ENCODE peak calls at places on chromosomes 16 and 17, in ten cellular contexts. X, D, S, G, J, I, P, N, E and F are unnamed samples.

GRCh38 chr16:50419116-50419515 is 50.3 kb upstream of the BRD7 start:
- DNase-seq in X (no peak), D (no peak), S (no peak), G (no peak), J (no peak), I (no peak), P (no peak), N (no peak), E (no peak), F (no peak)

GRCh38 chr16:58024673-58025350 is 742 bp upstream of the MMP15 start:
- DNase-seq in X (peak; percentile 7), D (no peak), S (peak; percentile 49), G (peak; percentile 25), J (peak; percentile 70), I (peak; percentile 21), P (no peak), N (peak; percentile 79), E (peak; percentile 56), F (no peak)

GRCh38 chr17:82330322-82331239 is 3.0 kb downstream of the SECTM1 start:
- DNase-seq in X (peak; percentile 75), D (no peak), S (peak; percentile 99), G (peak; percentile 45), J (no peak), I (peak; percentile 45), P (peak; percentile 69), N (no peak), E (no peak), F (peak; percentile 63)

GRCh38 chr16:49093939-49094338 is 187.7 kb downstream of the CBLN1 start:
- DNase-seq in X (no peak), D (no peak), S (no peak), G (no peak), J (peak; percentile 8), I (no peak), P (no peak), N (no peak), E (no peak), F (no peak)

GRCh38 chr16:58170223-58170622 is 27.7 kb downstream of the CSNK2A2 start:
- DNase-seq in X (no peak), D (no peak), S (no peak), G (no peak), J (no peak), I (no peak), P (no peak), N (no peak), E (no peak), F (no peak)

GRCh38 chr16:85750021-85750826 is 672 bp downstream of the C16orf74 start:
- DNase-seq in X (peak; percentile 74), D (no peak), S (peak; percentile 76), G (no peak), J (peak; percentile 59), I (peak; percentile 52), P (peak; percentile 72), N (no peak), E (no peak), F (peak; percentile 42)

GRCh38 chr17:12545877-12546513 is 119.7 kb upstream of the MYOCD start:
- DNase-seq in X (peak; percentile 66), D (peak; percentile 51), S (peak; percentile 45), G (peak; percentile 75), J (peak; percentile 68), I (peak; percentile 72), P (peak; percentile 80), N (no peak), E (peak; percentile 38), F (peak; percentile 50)

GRCh38 chr17:322006-322780 is 30.4 kb downstream of the RPH3AL start:
- DNase-seq in X (no peak), D (no peak), S (no peak), G (no peak), J (no peak), I (no peak), P (peak; percentile 32), N (no peak), E (no peak), F (no peak)

GRCh38 chr17:19538095-19539039 is 4.7 kb downstream of the SLC47A1 start:
- DNase-seq in X (no peak), D (no peak), S (no peak), G (no peak), J (no peak), I (no peak), P (peak; percentile 49), N (no peak), E (no peak), F (peak; percentile 22)

GRCh38 chr17:2309338-2310143 is 5.8 kb downstream of the SRR start:
- DNase-seq in X (peak; percentile 46), D (no peak), S (no peak), G (no peak), J (no peak), I (peak; percentile 8), P (no peak), N (no peak), E (no peak), F (no peak)

GRCh38 chr16:1788708-1789100 is 4.8 kb downstream of the IGFALS start:
- DNase-seq in X (no peak), D (no peak), S (no peak), G (no peak), J (no peak), I (no peak), P (no peak), N (no peak), E (no peak), F (no peak)

GRCh38 chr16:20952144-20952797 is 51.7 kb downstream of the LYRM1 start:
- DNase-seq in X (no peak), D (no peak), S (no peak), G (no peak), J (no peak), I (no peak), P (no peak), N (peak; percentile 93), E (peak; percentile 26), F (no peak)

GRCh38 chr17:59496178-59496577 is 69.2 kb upstream of the DHX40 start:
- DNase-seq in X (no peak), D (no peak), S (no peak), G (no peak), J (no peak), I (no peak), P (no peak), N (no peak), E (no peak), F (no peak)

GRCh38 chr16:717651-718245 is 2.8 kb downstream of the METRN start:
- DNase-seq in X (no peak), D (no peak), S (no peak), G (no peak), J (peak; percentile 39), I (no peak), P (peak; percentile 44), N (no peak), E (no peak), F (no peak)

GRCh38 chr17:6474906-6475305 is 30.7 kb downstream of the PIMREG start:
- DNase-seq in X (no peak), D (no peak), S (no peak), G (no peak), J (no peak), I (no peak), P (no peak), N (no peak), E (no peak), F (no peak)

GRCh38 chr16:64738321-64738960 is 383.4 kb downstream of the CDH11 start:
- DNase-seq in X (peak; percentile 45), D (no peak), S (no peak), G (no peak), J (no peak), I (peak; percentile 68), P (no peak), N (no peak), E (no peak), F (no peak)

GRCh38 chr17:8438441-8438840 is 2.8 kb downstream of the NDEL1 start:
- DNase-seq in X (no peak), D (no peak), S (no peak), G (no peak), J (no peak), I (no peak), P (no peak), N (no peak), E (no peak), F (no peak)

GRCh38 chr16:4656221-4656620 is 31.6 kb downstream of the MGRN1 start:
- DNase-seq in X (no peak), D (no peak), S (no peak), G (no peak), J (no peak), I (no peak), P (no peak), N (no peak), E (no peak), F (no peak)

GRCh38 chr16:84989791-84990620 is 21.3 kb downstream of the ZDHHC7 start:
- DNase-seq in X (no peak), D (no peak), S (no peak), G (no peak), J (no peak), I (no peak), P (no peak), N (no peak), E (no peak), F (no peak)

GRCh38 chr16:29973384-29974246 is at the start of gene TAOK2:
- DNase-seq in X (peak; percentile 99), D (peak; percentile 100), S (peak; percentile 99), G (peak; percentile 100), J (peak; percentile 100), I (peak; percentile 99), P (peak; percentile 99), N (peak; percentile 95), E (peak; percentile 98), F (peak; percentile 99)
- H3K4me2 ChIP-seq in X (peak within 1 kb of the TSS; percentile 95), D (peak within 1 kb of the TSS; percentile 80), S (peak within 1 kb of the TSS; percentile 99), G (peak within 1 kb of the TSS; percentile 97), J (peak within 1 kb of the TSS; percentile 92), I (peak within 1 kb of the TSS; percentile 98), P (peak within 1 kb of the TSS; percentile 85), N (peak within 1 kb of the TSS; percentile 91), E (peak within 1 kb of the TSS; percentile 95), F (peak within 1 kb of the TSS; percentile 100)

DNA sequence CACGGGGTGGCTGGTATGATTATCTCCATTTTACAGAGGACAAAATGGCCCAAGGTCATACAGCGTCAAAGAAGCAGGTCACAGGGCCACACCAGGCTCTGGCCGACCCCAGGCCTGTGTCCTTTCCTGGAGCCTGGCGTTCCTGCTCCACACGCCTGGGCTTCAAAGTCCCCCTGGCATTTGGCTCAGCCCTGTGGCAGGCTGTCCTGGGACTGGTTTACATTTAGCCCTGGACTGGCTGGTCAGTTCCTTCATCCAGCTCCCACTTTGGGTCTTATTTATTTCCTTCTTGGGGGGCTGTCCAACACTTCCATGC is 15.3 kb downstream of the TBX2 start:
- DNase-seq in X (no peak), D (no peak), S (peak; percentile 47), G (no peak), J (no peak), I (no peak), P (no peak), N (no peak), E (no peak), F (no peak)
- H3K4me2 ChIP-seq in X (no peak overlapping the region), D (no peak overlapping the region), S (no peak overlapping the region), G (no peak overlapping the region), J (no peak overlapping the region), I (no peak overlapping the region), P (no peak overlapping the region), N (no peak overlapping the region), E (no peak overlapping the region), F (no peak overlapping the region)

GRCh38 chr17:80030730-80031410 is 4.8 kb downstream of the TBC1D16 start:
- DNase-seq in X (no peak), D (no peak), S (no peak), G (no peak), J (no peak), I (no peak), P (no peak), N (peak; percentile 68), E (no peak), F (no peak)
- H3K4me2 ChIP-seq in X (no peak overlapping the region), D (no peak overlapping the region), S (no peak overlapping the region), G (no peak overlapping the region), J (peak overlapping the region; percentile 4), I (no peak overlapping the region), P (no peak overlapping the region), N (peak overlapping the region; percentile 38), E (no peak overlapping the region), F (no peak overlapping the region)

GRCh38 chr17:45146166-45146565 is 2.1 kb upstream of the HEXIM1 start:
- DNase-seq in X (no peak), D (no peak), S (no peak), G (no peak), J (no peak), I (no peak), P (no peak), N (no peak), E (no peak), F (no peak)
- H3K4me2 ChIP-seq in X (no peak overlapping the region), D (no peak overlapping the region), S (peak overlapping the region; percentile 90), G (peak overlapping the region; percentile 93), J (no peak overlapping the region), I (no peak overlapping the region), P (peak overlapping the region; percentile 92), N (peak overlapping the region; percentile 70), E (peak overlapping the region; percentile 87), F (peak overlapping the region; percentile 95)